ENCODE peak calls at places on chromosomes 4 and X, in five cellular contexts. J, I, Y, Z and H are unnamed samples.

GRCh38 chrX:15854080-15854655 is 445 bp downstream of the AP1S2 start:
- DNase-seq in J (peak), I (peak), Y (peak), Z (peak), H (peak)

GRCh38 chrX:55011294-55011693 is 11.1 kb downstream of the APEX2 start:
- DNase-seq in J (no peak), I (peak), Y (no peak), Z (no peak), H (no peak)

GRCh38 chr4:40228497-40229365 is 31.9 kb downstream of the RHOH start:
- DNase-seq in J (no peak), I (no peak), Y (peak), Z (no peak), H (no peak)

GRCh38 chr4:122450847-122451246 is 5.7 kb downstream of the IL2 start:
- DNase-seq in J (no peak), I (no peak), Y (peak), Z (no peak), H (no peak)

GRCh38 chr4:37889849-37890500 is 909 bp upstream of the TBC1D1 start:
- DNase-seq in J (no peak), I (peak), Y (peak), Z (no peak), H (peak)

GRCh38 chrX:40143001-40143400 is 45.2 kb upstream of the BCOR start:
- DNase-seq in J (no peak), I (no peak), Y (no peak), Z (no peak), H (no peak)

GRCh38 chrX:71652405-71652804 is 14.9 kb upstream of the LOC101059915 start:
- DNase-seq in J (no peak), I (peak), Y (peak), Z (peak), H (peak)

GRCh38 chrX:115531818-115532403 is 29.1 kb upstream of the PLS3 start:
- DNase-seq in J (no peak), I (no peak), Y (peak), Z (no peak), H (no peak)

GRCh38 chr4:122997463-122998101 is 75.2 kb upstream of the NUDT6 start:
- DNase-seq in J (no peak), I (no peak), Y (no peak), Z (no peak), H (no peak)

GRCh38 chr4:57211131-57211530 is 100.9 kb upstream of the IGFBP7 start:
- DNase-seq in J (no peak), I (no peak), Y (no peak), Z (no peak), H (no peak)

GRCh38 chr4:88134536-88135361 is 23.7 kb downstream of the ABCG2 start:
- DNase-seq in J (no peak), I (no peak), Y (no peak), Z (no peak), H (no peak)

GRCh38 chr4:43867908-43868307 is 580.7 kb downstream of the KCTD8 start:
- DNase-seq in J (no peak), I (no peak), Y (no peak), Z (no peak), H (no peak)

GRCh38 chr4:61294001-61294400 is 93.9 kb downstream of the ADGRL3 start:
- DNase-seq in J (no peak), I (no peak), Y (no peak), Z (no peak), H (no peak)

GRCh38 chr4:3369781-3370660 is 71.7 kb upstream of the HGFAC start:
- DNase-seq in J (peak), I (peak), Y (peak), Z (no peak), H (peak)